ENCODE peak calls at places on chromosomes 2 and 18, in eight cellular contexts. G is NAMALWA; S is testis; Y is HFFc6; M is endothelial cell; K is stimulated activated CD4-positive, alpha-beta T cell treated with anti-CD3 and anti-CD28 coated beads, Interleukin-15, amount 100 ng/mL, for 24 hours; Q is NCI-H69; R is skeletal muscle cell. N is an unnamed sample.
A peak's percentile ranks its signal among the peaks of the same experiment; 100 is the strongest.

GRCh38 chr2:192558637-192559036 is 363.9 kb upstream of the TMEFF2 start:
- DNase-seq in G (no peak), S (no peak), Y (no peak), M (no peak), K (no peak), Q (no peak), R (no peak), N (no peak)

GRCh38 chr2:20666364-20667150 is at the start of gene GDF7:
- DNase-seq in G (no peak), S (no peak), Y (no peak), M (peak; percentile 72), K (peak; percentile 45), Q (peak; percentile 42), R (no peak), N (peak; percentile 67)

GRCh38 chr18:76493213-76494107 is 1.6 kb downstream of the ZNF516 start:
- DNase-seq in G (peak; percentile 78), S (no peak), Y (peak; percentile 43), M (peak; percentile 26), K (peak; percentile 37), Q (peak; percentile 91), R (no peak), N (peak; percentile 15)

GRCh38 chr2:205785507-205786222 is 103.4 kb downstream of the NRP2 start:
- DNase-seq in G (no peak), S (no peak), Y (no peak), M (no peak), K (no peak), Q (no peak), R (no peak), N (no peak)

GRCh38 chr2:108449410-108450200 is 599 bp downstream of the GCC2 start:
- DNase-seq in G (peak; percentile 47), S (peak; percentile 26), Y (peak; percentile 2), M (no peak), K (peak; percentile 39), Q (peak; percentile 40), R (no peak), N (peak; percentile 22)

GRCh38 chr2:217875556-217876252 is 127.1 kb downstream of the TNS1 start:
- DNase-seq in G (no peak), S (no peak), Y (peak; percentile 75), M (no peak), K (no peak), Q (no peak), R (no peak), N (no peak)

GRCh38 chr2:240328526-240328925 is 106.9 kb upstream of the GPC1 start:
- DNase-seq in G (no peak), S (no peak), Y (no peak), M (no peak), K (no peak), Q (no peak), R (no peak), N (no peak)

GRCh38 chr2:134425723-134426496 is 172.0 kb downstream of the MGAT5 start:
- DNase-seq in G (no peak), S (no peak), Y (no peak), M (no peak), K (no peak), Q (no peak), R (no peak), N (no peak)

GRCh38 chr2:9138507-9139085 is 68.0 kb upstream of the ASAP2 start:
- DNase-seq in G (peak; percentile 53), S (no peak), Y (no peak), M (peak; percentile 63), K (peak; percentile 9), Q (no peak), R (no peak), N (peak; percentile 62)

GRCh38 chr2:143830476-143830875 is 689.4 kb downstream of the ZEB2 start:
- DNase-seq in G (no peak), S (no peak), Y (peak; percentile 32), M (no peak), K (no peak), Q (no peak), R (no peak), N (no peak)

GRCh38 chr2:69565431-69565839 is 78.1 kb downstream of the AAK1 start:
- DNase-seq in G (peak; percentile 79), S (peak; percentile 68), Y (peak; percentile 29), M (peak; percentile 74), K (peak; percentile 82), Q (peak; percentile 46), R (no peak), N (peak; percentile 83)

GRCh38 chr2:96762529-96763253 is 2.0 kb downstream of the CNNM4 start:
- DNase-seq in G (peak; percentile 34), S (no peak), Y (no peak), M (no peak), K (no peak), Q (peak; percentile 12), R (no peak), N (peak; percentile 31)